ENCODE peak calls at places on chromosomes 12 and 14, in ten cellular contexts. K is stomach, N is lower lobe of right lung, T is ovary, G is fibroblast of lung, F is lung, D is tibial nerve, O is endothelial cell of umbilical vein, R is suprapubic skin, J is left lung. P is an unnamed sample.

GRCh38 chr12:102757154-102757873 is 159.7 kb downstream of the PAH start:
- DNase-seq in K (no peak), N (no peak), T (peak; percentile 60), G (peak; percentile 4), F (no peak), D (peak; percentile 64), O (no peak), R (no peak), J (no peak), P (no peak)

GRCh38 chr12:109758406-109759075 is 44.9 kb downstream of the FAM222A start:
- DNase-seq in K (peak; percentile 8), N (peak; percentile 26), T (peak; percentile 12), G (no peak), F (no peak), D (no peak), O (no peak), R (peak; percentile 41), J (peak; percentile 46), P (no peak)

GRCh38 chr12:123617580-123617979 is 15.7 kb downstream of the DDX55 start:
- DNase-seq in K (no peak), N (no peak), T (no peak), G (no peak), F (no peak), D (no peak), O (no peak), R (peak; percentile 35), J (no peak), P (no peak)

GRCh38 chr12:51683763-51684357 is 92.8 kb downstream of the SCN8A start:
- DNase-seq in K (peak; percentile 38), N (no peak), T (no peak), G (peak; percentile 75), F (no peak), D (no peak), O (peak; percentile 91), R (no peak), J (no peak), P (no peak)

GRCh38 chr12:128507470-128507869 is 240.5 kb downstream of the TMEM132C start:
- DNase-seq in K (no peak), N (no peak), T (no peak), G (no peak), F (no peak), D (no peak), O (no peak), R (no peak), J (no peak), P (no peak)

GRCh38 chr12:72543777-72544467 is 271.8 kb downstream of the TRHDE start:
- DNase-seq in K (no peak), N (no peak), T (no peak), G (no peak), F (no peak), D (no peak), O (no peak), R (no peak), J (no peak), P (no peak)

GRCh38 chr12:131218291-131219172 is 264.8 kb downstream of the ADGRD1 start:
- DNase-seq in K (no peak), N (no peak), T (no peak), G (no peak), F (no peak), D (no peak), O (no peak), R (peak; percentile 55), J (peak; percentile 65), P (no peak)

GRCh38 chr14:24889843-24890242 is 160.1 kb downstream of the STXBP6 start:
- DNase-seq in K (no peak), N (no peak), T (no peak), G (peak; percentile 76), F (no peak), D (no peak), O (no peak), R (no peak), J (no peak), P (no peak)

GRCh38 chr12:96120359-96121100 is 73.6 kb upstream of the ELK3 start:
- DNase-seq in K (no peak), N (peak; percentile 76), T (no peak), G (peak; percentile 7), F (peak; percentile 32), D (no peak), O (no peak), R (no peak), J (no peak), P (no peak)

GRCh38 chr12:25052191-25053020 is 103.5 kb upstream of the BCAT1 start:
- DNase-seq in K (no peak), N (no peak), T (no peak), G (no peak), F (peak; percentile 36), D (no peak), O (no peak), R (no peak), J (no peak), P (peak; percentile 54)

GRCh38 chr14:92780444-92780843 is 13.7 kb upstream of the GOLGA5 start:
- DNase-seq in K (no peak), N (no peak), T (no peak), G (peak; percentile 77), F (no peak), D (no peak), O (no peak), R (no peak), J (no peak), P (no peak)

GRCh38 chr14:101349108-101349507 is 212.2 kb upstream of the DIO3 start:
- DNase-seq in K (peak; percentile 8), N (no peak), T (no peak), G (no peak), F (no peak), D (no peak), O (no peak), R (peak; percentile 26), J (no peak), P (no peak)

GRCh38 chr14:90697577-90698206 is 118.5 kb downstream of the TTC7B start:
- DNase-seq in K (peak; percentile 83), N (peak; percentile 84), T (peak; percentile 89), G (peak; percentile 70), F (peak; percentile 85), D (peak; percentile 87), O (peak; percentile 76), R (peak; percentile 89), J (peak; percentile 92), P (peak; percentile 35)

GRCh38 chr12:108773798-108774788 is 42.8 kb upstream of the CORO1C start:
- DNase-seq in K (peak; percentile 39), N (peak; percentile 86), T (peak; percentile 87), G (peak; percentile 67), F (peak; percentile 70), D (peak; percentile 70), O (peak; percentile 73), R (peak; percentile 93), J (peak; percentile 80), P (no peak)

GRCh38 chr12:43760396-43760795 is 1.6 kb downstream of the IRAK4 start:
- DNase-seq in K (peak; percentile 66), N (no peak), T (no peak), G (no peak), F (no peak), D (no peak), O (no peak), R (no peak), J (no peak), P (no peak)

DNA sequence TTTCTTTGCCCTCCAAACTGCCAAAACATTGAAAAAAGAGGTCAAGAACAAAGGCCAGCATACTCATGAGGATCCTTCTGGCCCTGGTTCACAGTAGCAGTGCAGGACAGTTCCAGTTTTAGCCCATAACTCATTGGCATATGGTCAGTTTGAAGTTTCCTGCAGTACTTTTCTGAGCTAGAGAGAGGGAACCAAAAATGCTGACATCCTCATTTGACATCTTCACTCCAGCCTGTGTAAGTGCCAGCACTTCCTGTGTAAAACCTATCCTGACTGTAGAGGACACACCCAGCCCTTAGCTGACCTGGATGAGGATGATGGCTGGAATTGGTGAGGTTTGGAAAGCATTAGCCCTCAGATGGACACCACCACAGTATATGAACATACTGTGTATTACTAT is 84.1 kb downstream of the FGD4 start:
- DNase-seq in K (no peak), N (no peak), T (no peak), G (no peak), F (no peak), D (peak; percentile 24), O (no peak), R (no peak), J (no peak), P (no peak)
- H3K4me1 ChIP-seq in K (peaks cover 9% of the 10 kb centered on the region), N (peaks cover 27% of the 10 kb centered on the region), T (peaks cover 4% of the 10 kb centered on the region), G (no peaks in the 10 kb centered on the region), F (peaks cover 14% of the 10 kb centered on the region), D (no peaks in the 10 kb centered on the region), O (peaks cover 61% of the 10 kb centered on the region), R (peaks cover 10% of the 10 kb centered on the region), J (peaks cover 52% of the 10 kb centered on the region), P (no peaks in the 10 kb centered on the region)

DNA sequence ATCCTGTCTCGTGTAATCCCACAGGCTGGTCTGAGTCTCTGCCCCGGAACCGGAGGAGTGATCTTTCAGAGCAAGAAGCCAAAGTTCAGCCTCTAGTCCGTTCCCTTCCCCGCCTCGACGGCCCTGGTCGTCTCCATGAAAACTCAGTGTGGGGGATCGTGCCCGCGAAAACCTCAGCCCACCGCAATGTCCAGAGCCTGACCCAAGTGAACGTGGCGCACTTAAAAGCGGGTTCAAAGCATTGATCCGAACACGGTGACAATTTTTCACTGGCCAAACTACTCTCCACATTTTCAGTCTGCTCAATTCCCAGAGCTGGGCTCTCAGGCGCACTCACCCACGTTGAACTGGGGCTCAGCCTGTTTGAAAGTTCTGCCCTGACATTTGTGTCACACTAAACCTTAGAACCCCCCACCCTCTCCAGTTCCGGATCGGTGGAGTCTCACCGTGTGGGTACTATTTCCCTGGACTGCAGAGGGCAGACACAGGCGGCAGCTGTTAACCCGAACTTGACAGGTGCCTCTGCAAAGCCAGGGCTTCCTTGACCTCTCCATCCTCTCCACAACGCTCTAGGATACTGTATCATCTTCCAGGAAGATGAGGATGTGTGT is 883 bp upstream of the PRICKLE1 start:
- DNase-seq in K (no peak), N (peak; percentile 50), T (peak; percentile 32), G (peak; percentile 40), F (no peak), D (no peak), O (peak; percentile 61), R (peak; percentile 69), J (peak; percentile 43), P (no peak)
- H3K4me3 ChIP-seq in K (peak overlapping the region; percentile 98), N (peak overlapping the region; percentile 82), T (peak overlapping the region; percentile 81), G (peak overlapping the region; percentile 71), F (peak overlapping the region; percentile 92), D (peak overlapping the region; percentile 75), O (peak overlapping the region; percentile 86), R (peak overlapping the region; percentile 80), J (peak overlapping the region; percentile 61), P (no peak overlapping the region)

DNA sequence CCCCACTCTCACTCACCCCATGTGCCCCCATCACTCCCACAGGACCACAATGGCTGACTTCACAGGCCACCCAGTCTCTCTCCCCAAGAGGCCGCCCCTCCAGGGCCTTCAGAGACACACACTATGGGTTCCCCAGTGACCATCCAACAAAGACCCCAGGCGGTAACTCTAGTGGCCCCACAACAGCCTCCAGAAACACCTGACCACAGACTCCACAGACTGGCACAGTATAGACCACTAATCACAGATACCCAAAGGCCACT is 3.0 kb downstream of the ZNF605 start:
- DNase-seq in K (no peak), N (no peak), T (no peak), G (no peak), F (no peak), D (no peak), O (no peak), R (no peak), J (no peak), P (no peak)
- H3K9me3 ChIP-seq in K (peaks cover 7% of the 10 kb centered on the region), N (peaks cover 37% of the 10 kb centered on the region), T (peaks cover 26% of the 10 kb centered on the region), G (peaks cover 24% of the 10 kb centered on the region), F (peaks cover 50% of the 10 kb centered on the region), D (no peaks in the 10 kb centered on the region), O (peaks cover 3% of the 10 kb centered on the region), R (peaks cover 30% of the 10 kb centered on the region), J (peaks cover 56% of the 10 kb centered on the region), P (peaks cover under 1% of the 10 kb centered on the region)

DNA sequence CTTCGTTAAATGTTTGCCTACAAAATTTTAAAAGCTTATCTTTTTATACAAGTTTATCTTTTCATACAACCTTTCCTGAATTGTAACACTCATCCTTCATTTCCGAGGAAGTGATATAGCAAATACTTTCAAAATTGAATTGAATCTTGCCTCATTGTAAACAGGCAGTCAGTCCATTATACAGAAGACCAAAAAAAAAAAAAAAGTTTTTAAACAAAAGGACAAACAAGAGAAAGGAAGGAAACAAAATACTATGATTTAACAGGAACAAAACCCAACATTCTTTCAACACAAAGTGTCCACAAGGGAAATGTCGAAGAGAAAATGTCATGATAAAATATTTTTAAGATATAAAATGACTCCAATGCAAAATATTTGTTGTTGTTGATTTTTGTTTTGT is 8.5 kb downstream of the ATF7 start:
- DNase-seq in K (no peak), N (no peak), T (no peak), G (no peak), F (no peak), D (no peak), O (peak; percentile 77), R (no peak), J (no peak), P (no peak)
- H3K4me1 ChIP-seq in K (peaks cover 25% of the 10 kb centered on the region), N (peaks cover 65% of the 10 kb centered on the region), T (peaks cover 19% of the 10 kb centered on the region), G (no peaks in the 10 kb centered on the region), F (peaks cover 10% of the 10 kb centered on the region), D (no peaks in the 10 kb centered on the region), O (peaks cover 31% of the 10 kb centered on the region), R (peaks cover 25% of the 10 kb centered on the region), J (peaks cover 72% of the 10 kb centered on the region), P (no peaks in the 10 kb centered on the region)